ENCODE peak calls at places on chromosomes 11 and 22, in nine cellular contexts. T is gastrocnemius medialis, V is Peyer's patch, S is body of pancreas, X is suprapubic skin, C is heart left ventricle, J is stomach, B is right lobe of liver, H is IMR-90. D is an unnamed sample.

GRCh38 chr11:121451178-121451981 is 734 bp upstream of the SORL1 start:
- DNase-seq in T (no peak), V (peak; percentile 89), S (peak; percentile 34), X (no peak), C (no peak), J (peak; percentile 64), B (peak; percentile 77), H (no peak), D (no peak)

GRCh38 chr11:127898422-127899365 is 688.7 kb downstream of the ETS1 start:
- DNase-seq in T (no peak), V (no peak), S (no peak), X (no peak), C (no peak), J (no peak), B (no peak), H (no peak), D (no peak)

GRCh38 chr22:49090853-49091135 is 736.9 kb downstream of the BRD1 start:
- DNase-seq in T (no peak), V (no peak), S (no peak), X (no peak), C (no peak), J (no peak), B (no peak), H (no peak), D (no peak)

GRCh38 chr11:134293119-134294113 is 17.2 kb downstream of the GLB1L3 start:
- DNase-seq in T (no peak), V (no peak), S (no peak), X (no peak), C (no peak), J (no peak), B (no peak), H (no peak), D (no peak)

GRCh38 chr22:26573026-26573662 is 16.8 kb downstream of the TPST2 start:
- DNase-seq in T (no peak), V (no peak), S (no peak), X (no peak), C (peak; percentile 64), J (peak; percentile 34), B (peak; percentile 74), H (peak; percentile 48), D (no peak)

GRCh38 chr22:36084717-36085116 is 56.1 kb upstream of the RBFOX2 start:
- DNase-seq in T (no peak), V (no peak), S (no peak), X (no peak), C (no peak), J (no peak), B (no peak), H (no peak), D (no peak)

GRCh38 chr11:20599424-20600346 is at the start of gene SLC6A5:
- DNase-seq in T (no peak), V (no peak), S (peak; percentile 30), X (no peak), C (no peak), J (no peak), B (peak; percentile 68), H (peak; percentile 19), D (no peak)

GRCh38 chr22:35409783-35410662 is 10.1 kb downstream of the MCM5 start:
- DNase-seq in T (no peak), V (no peak), S (no peak), X (no peak), C (peak; percentile 48), J (no peak), B (peak; percentile 71), H (no peak), D (no peak)

GRCh38 chr11:19727246-19727645 is 14.6 kb downstream of the NAV2 start:
- DNase-seq in T (no peak), V (no peak), S (no peak), X (no peak), C (peak; percentile 48), J (no peak), B (no peak), H (peak; percentile 80), D (no peak)

GRCh38 chr11:119222308-119222707 is 16.2 kb downstream of the CBL start:
- DNase-seq in T (no peak), V (no peak), S (no peak), X (no peak), C (no peak), J (no peak), B (no peak), H (peak; percentile 81), D (no peak)

GRCh38 chr11:95155385-95155784 is 65.7 kb downstream of the ENDOD1 start:
- DNase-seq in T (no peak), V (no peak), S (no peak), X (no peak), C (no peak), J (no peak), B (no peak), H (no peak), D (no peak)

GRCh38 chr22:27327981-27328721 is 473.4 kb downstream of the MN1 start:
- DNase-seq in T (no peak), V (no peak), S (no peak), X (no peak), C (no peak), J (no peak), B (no peak), H (no peak), D (no peak)

GRCh38 chr11:65609711-65610110 is 4.3 kb downstream of the MAP3K11 start:
- DNase-seq in T (no peak), V (no peak), S (no peak), X (no peak), C (no peak), J (no peak), B (no peak), H (no peak), D (no peak)

GRCh38 chr11:65613091-65613928 is 711 bp downstream of the MAP3K11 start:
- DNase-seq in T (no peak), V (no peak), S (peak; percentile 65), X (no peak), C (peak; percentile 53), J (peak; percentile 42), B (peak; percentile 71), H (no peak), D (no peak)

GRCh38 chr11:65611028-65611757 is 2.8 kb downstream of the MAP3K11 start:
- DNase-seq in T (no peak), V (no peak), S (no peak), X (no peak), C (peak; percentile 81), J (no peak), B (peak; percentile 78), H (no peak), D (no peak)

GRCh38 chr11:65612691-65613090 is 1.3 kb downstream of the MAP3K11 start:
- DNase-seq in T (no peak), V (no peak), S (no peak), X (no peak), C (no peak), J (no peak), B (no peak), H (no peak), D (no peak)

DNA sequence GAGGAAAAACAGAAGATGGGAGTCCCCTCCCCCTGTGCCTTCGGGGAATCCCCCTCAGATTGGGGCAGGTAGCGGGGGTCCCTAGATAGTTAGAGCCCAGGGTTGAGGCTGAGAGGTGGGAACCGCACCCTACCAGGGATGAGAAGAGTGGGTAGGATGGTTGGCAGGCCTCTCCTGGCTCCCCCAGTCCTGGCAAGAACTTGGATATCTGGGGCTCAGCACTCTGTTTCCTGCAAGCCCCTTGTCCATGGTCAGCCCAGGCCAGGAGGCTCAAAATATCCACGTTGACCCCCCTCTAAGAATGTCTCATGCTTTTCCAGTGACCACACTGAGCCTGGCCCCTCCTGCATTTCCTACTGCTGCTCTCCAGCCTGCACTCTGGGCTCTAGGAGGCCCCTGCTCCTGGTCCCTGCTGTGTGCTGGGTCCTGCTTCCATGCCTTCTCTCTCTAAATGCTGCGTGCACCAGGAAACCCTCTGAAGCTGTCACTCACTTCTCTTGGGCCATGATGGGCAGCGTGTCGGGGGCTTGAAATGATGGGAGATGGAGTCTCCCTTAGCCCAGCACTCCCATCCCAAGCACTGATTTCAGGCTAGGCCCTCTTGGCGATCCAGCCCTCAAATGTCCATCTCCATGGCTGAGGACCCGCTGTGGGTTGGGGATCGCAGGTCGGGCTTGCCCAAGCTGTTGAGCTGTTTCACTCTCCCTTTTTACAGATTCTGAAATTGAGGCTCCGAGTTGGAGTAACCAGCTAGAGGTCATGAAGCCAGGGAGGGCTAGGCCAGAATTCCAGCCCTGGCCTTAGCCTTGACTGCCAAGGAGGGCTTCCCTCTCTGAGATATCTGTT is 2.0 kb downstream of the MAP3K11 start:
- DNase-seq in T (no peak), V (no peak), S (no peak), X (no peak), C (no peak), J (no peak), B (no peak), H (peak; percentile 26), D (no peak)
- TF ChIP-seq POLR2A in T (no peak), V (no peak), S (no peak), X (no peak), C (no peak), J (no peak), B (no peak), H (no peak), D (no peak)

DNA sequence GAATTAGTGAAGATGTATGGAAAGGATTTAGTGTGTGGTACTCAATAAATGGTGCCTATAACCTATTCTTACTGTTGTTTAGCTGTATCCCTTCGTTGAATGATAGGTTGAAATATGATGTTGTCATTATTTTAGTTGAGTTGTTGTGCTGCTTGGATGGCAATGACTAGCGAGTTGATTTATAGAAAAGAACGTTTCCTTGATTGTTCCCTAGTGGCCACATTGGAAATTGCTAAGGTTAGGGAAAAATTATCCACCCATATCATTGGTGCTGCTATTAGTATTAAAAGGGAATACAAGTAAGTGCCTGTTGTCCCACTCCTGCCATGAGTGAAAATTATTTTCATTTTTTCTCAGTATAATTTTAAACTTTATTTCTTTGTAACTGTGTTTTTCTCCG is 14.5 kb downstream of the EMSY start:
- DNase-seq in T (no peak), V (no peak), S (no peak), X (no peak), C (no peak), J (no peak), B (no peak), H (no peak), D (no peak)
- TF ChIP-seq CTCF in T (no peak), V (peak; percentile 48), S (peak; percentile 47), X (peak; percentile 45), C (peak; percentile 36), J (peak; percentile 52), B (peak; percentile 37), H (peak; percentile 21), D (peak; percentile 53)

DNA sequence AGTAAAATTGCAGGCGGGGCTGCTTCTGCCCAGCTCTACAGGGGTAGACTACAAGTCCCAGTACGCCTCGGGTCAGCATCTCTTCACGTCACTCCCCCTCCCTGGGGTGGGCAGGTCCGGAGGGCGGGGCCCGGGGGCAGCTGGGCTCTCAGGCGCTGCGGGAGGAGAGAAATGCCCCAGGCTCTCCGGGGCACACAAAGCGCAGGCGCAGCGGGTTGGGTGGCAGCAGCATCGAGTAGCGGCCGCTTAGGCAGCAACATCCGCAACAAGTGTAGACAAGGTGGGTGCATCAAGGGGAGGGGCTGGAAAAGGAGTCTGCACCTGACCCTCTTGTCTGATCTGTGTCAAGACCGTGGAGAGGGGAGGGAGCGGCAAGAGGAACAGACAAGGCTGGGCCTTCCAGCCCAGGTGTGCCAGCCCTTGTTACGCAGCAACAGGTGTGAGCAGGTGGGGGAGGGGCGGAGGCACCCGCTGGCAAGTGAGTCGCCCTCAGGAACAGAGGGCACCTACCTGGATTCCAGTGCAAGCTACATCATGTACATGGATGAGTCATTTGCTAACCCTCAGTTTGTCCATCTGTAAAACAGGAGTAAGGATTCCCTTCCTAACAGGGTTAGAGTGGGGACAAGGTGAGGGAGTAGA is 1.2 kb downstream of the PLEKHB1 start:
- DNase-seq in T (peak; percentile 86), V (peak; percentile 87), S (peak; percentile 94), X (peak; percentile 85), C (peak; percentile 94), J (peak; percentile 94), B (peak; percentile 80), H (peak; percentile 70), D (peak; percentile 56)
- TF ChIP-seq POLR2A in T (no peak), V (no peak), S (peak; percentile 61), X (no peak), C (no peak), J (no peak), B (no peak), H (no peak), D (no peak)

GRCh38 chr22:44357296-44357961 is 44.7 kb upstream of the SHISAL1 start:
- DNase-seq in T (no peak), V (peak; percentile 25), S (peak; percentile 1), X (peak; percentile 72), C (no peak), J (no peak), B (peak; percentile 31), H (no peak), D (no peak)
- TF ChIP-seq CTCF in T (no peak), V (no peak), S (no peak), X (no peak), C (no peak), J (no peak), B (no peak), H (peak; percentile 22), D (no peak)

D was measured in esophagus squamous epithelium.